ENCODE peak calls at places on chromosomes 7 and 10, in seven cellular contexts. R is PC-9; Z is CD8-positive, alpha-beta T cell; S is HCT116; P is GM23338; D is heart right ventricle; B is astrocyte. Y is an unnamed sample.

GRCh38 chr7:40356312-40356711 is 221.5 kb downstream of the SUGCT start:
- DNase-seq in S (no peak), B (peak; percentile 55), R (no peak), Z (no peak), D (no peak), P (no peak), Y (no peak)

GRCh38 chr10:82759050-82759449 is 884.1 kb downstream of the NRG3 start:
- DNase-seq in B (no peak), P (no peak), D (no peak), R (no peak), S (no peak), Z (no peak), Y (no peak)

GRCh38 chr7:48637382-48637781 is 287.0 kb upstream of the CDC14C start:
- DNase-seq in Z (no peak), D (no peak), S (no peak), R (no peak), B (peak; percentile 31), P (no peak), Y (peak; percentile 5)

GRCh38 chr10:78802866-78803265 is 265.9 kb upstream of the ZMIZ1 start:
- DNase-seq in D (peak; percentile 71), S (no peak), P (no peak), B (peak; percentile 56), R (peak; percentile 39), Z (no peak), Y (peak; percentile 84)

GRCh38 chr7:157710396-157710795 is 373.6 kb downstream of the DNAJB6 start:
- DNase-seq in R (no peak), P (no peak), Z (no peak), B (no peak), S (no peak), D (no peak), Y (no peak)

GRCh38 chr10:59176241-59177030 is at the start of gene PHYHIPL:
- DNase-seq in D (no peak), R (no peak), Z (no peak), P (peak; percentile 68), S (no peak), B (no peak), Y (peak; percentile 11)

GRCh38 chr10:104054430-104054829 is 31.2 kb downstream of the COL17A1 start:
- DNase-seq in S (no peak), R (no peak), D (no peak), B (peak; percentile 73), Z (no peak), P (no peak), Y (peak; percentile 81)

GRCh38 chr7:91083855-91084644 is 180.2 kb upstream of the FZD1 start:
- DNase-seq in R (no peak), Z (no peak), D (peak; percentile 55), P (no peak), S (no peak), B (no peak), Y (no peak)

GRCh38 chr7:32217841-32218467 is 147.7 kb upstream of the PDE1C start:
- DNase-seq in S (no peak), D (no peak), P (no peak), Z (no peak), B (no peak), R (no peak), Y (no peak)
- H3K27me3 ChIP-seq in S (peaks cover 59% of the 10 kb centered on the region), D (no peaks in the 10 kb centered on the region), P (no peaks in the 10 kb centered on the region), Z (no peaks in the 10 kb centered on the region), B (no peaks in the 10 kb centered on the region), R (peaks cover 37% of the 10 kb centered on the region), Y (no peaks in the 10 kb centered on the region)

GRCh38 chr10:14658331-14659122 is 116.2 kb downstream of the FAM107B start:
- DNase-seq in Z (peak; percentile 2), R (peak; percentile 24), D (no peak), S (peak; percentile 58), B (peak; percentile 91), P (no peak), Y (peak; percentile 51)
- H3K4me3 ChIP-seq in Z (no peak overlapping the region), R (peak overlapping the region; percentile 21), D (no peak overlapping the region), S (no peak overlapping the region), B (no peak overlapping the region), P (no peak overlapping the region), Y (no peak overlapping the region)

DNA sequence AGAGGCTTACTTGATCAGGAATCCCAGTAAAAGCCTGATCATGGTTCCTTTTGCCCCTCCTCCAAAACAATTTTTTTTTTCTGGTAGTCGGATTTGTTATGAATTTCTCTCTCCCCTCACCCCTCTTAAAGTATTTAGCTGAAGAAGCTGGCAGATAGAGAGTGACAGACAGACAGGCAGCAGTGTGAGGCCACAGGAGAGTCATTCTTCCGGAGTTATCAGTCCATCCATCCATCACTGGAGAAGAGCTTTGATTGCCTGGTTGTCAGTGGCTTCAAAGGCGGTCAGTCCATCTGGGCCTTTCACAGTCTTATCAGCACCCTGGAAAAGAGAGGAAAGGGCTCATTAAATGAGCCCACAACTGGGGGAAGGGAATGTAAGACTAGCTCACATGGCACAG is 47.5 kb downstream of the MTPN start:
- DNase-seq in D (no peak), P (no peak), B (no peak), S (no peak), Z (no peak), R (no peak), Y (no peak)
- H3K36me3 ChIP-seq in D (no peaks in the 10 kb centered on the region), P (no peaks in the 10 kb centered on the region), B (peaks cover 10% of the 10 kb centered on the region), S (peaks cover 7% of the 10 kb centered on the region), Z (peaks cover 9% of the 10 kb centered on the region), R (peaks cover 22% of the 10 kb centered on the region), Y (peaks cover 2% of the 10 kb centered on the region)

GRCh38 chr7:76281006-76281705 is 21.3 kb upstream of the HSPB1 start:
- DNase-seq in R (no peak), D (no peak), B (no peak), Z (no peak), S (no peak), P (no peak), Y (no peak)
- H3K27me3 ChIP-seq in R (peaks cover 53% of the 10 kb centered on the region), D (peaks cover 43% of the 10 kb centered on the region), B (peaks cover 32% of the 10 kb centered on the region), Z (peaks cover 6% of the 10 kb centered on the region), S (no peaks in the 10 kb centered on the region), P (peaks cover 56% of the 10 kb centered on the region), Y (no peaks in the 10 kb centered on the region)

GRCh38 chr10:52966904-52967303 is 194.3 kb upstream of the MBL2 start:
- DNase-seq in P (no peak), S (no peak), R (no peak), D (no peak), Z (no peak), B (no peak), Y (no peak)

GRCh38 chr10:52965489-52965888 is 192.9 kb upstream of the MBL2 start:
- DNase-seq in Z (no peak), P (no peak), S (no peak), B (no peak), D (no peak), R (no peak), Y (no peak)

GRCh38 chr10:52961298-52961697 is 188.7 kb upstream of the MBL2 start:
- DNase-seq in P (no peak), B (no peak), S (no peak), D (no peak), Z (no peak), R (no peak), Y (no peak)

GRCh38 chr10:52967806-52968795 is 195.5 kb upstream of the MBL2 start:
- DNase-seq in S (no peak), D (no peak), R (no peak), B (no peak), P (peak; percentile 67), Z (no peak), Y (no peak)

DNA sequence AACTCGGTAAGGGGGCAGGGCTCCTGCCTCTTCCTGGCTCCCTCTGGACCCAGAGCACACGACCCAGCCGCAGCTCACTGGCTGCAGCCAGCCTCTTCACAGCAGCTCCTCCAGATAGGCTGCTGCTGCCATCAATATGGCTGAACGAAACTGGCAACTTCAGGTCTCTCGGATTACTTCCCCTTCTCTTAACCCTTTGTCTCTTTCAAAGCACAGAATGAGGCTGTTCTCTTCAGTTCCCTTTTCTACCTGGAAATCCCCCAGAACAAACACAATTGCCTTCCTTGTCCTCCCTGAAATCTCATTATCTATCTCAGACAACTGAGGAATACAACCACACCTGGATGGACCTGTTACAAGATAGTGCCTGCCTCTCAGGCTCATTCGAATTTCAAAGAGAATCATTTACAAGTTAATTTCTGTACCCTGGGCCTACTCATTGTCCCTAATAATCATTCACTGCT is 193.4 kb upstream of the MBL2 start:
- DNase-seq in R (no peak), Z (no peak), P (peak; percentile 78), B (no peak), S (no peak), D (no peak), Y (no peak)
- H3K4me3 ChIP-seq in R (no peak overlapping the region), Z (no peak overlapping the region), P (no peak overlapping the region), B (no peak overlapping the region), S (no peak overlapping the region), D (no peak overlapping the region), Y (no peak overlapping the region)

GRCh38 chr10:49508654-49509053 is 30.3 kb downstream of the ERCC6 start:
- DNase-seq in D (no peak), B (no peak), R (no peak), Z (no peak), S (no peak), P (no peak), Y (peak; percentile 39)
- H3K36me3 ChIP-seq in D (no peaks in the 10 kb centered on the region), B (peaks cover 3% of the 10 kb centered on the region), R (peaks cover 19% of the 10 kb centered on the region), Z (no peaks in the 10 kb centered on the region), S (no peaks in the 10 kb centered on the region), P (no peaks in the 10 kb centered on the region), Y (peaks cover 10% of the 10 kb centered on the region)

GRCh38 chr10:45411607-45411940 is 37.6 kb downstream of the ALOX5 start:
- DNase-seq in B (no peak), R (no peak), Z (no peak), P (no peak), D (no peak), S (no peak), Y (no peak)
- H3K27me3 ChIP-seq in B (no peaks in the 10 kb centered on the region), R (no peaks in the 10 kb centered on the region), Z (no peaks in the 10 kb centered on the region), P (no peaks in the 10 kb centered on the region), D (peaks cover 7% of the 10 kb centered on the region), S (peaks cover 7% of the 10 kb centered on the region), Y (no peaks in the 10 kb centered on the region)

GRCh38 chr7:149422914-149423285 is 38.0 kb downstream of the ZNF777 start:
- DNase-seq in B (no peak), Z (peak; percentile 71), P (peak; percentile 49), D (peak; percentile 43), S (no peak), R (peak; percentile 19), Y (no peak)
- H3K4me3 ChIP-seq in B (peak overlapping the region; percentile 51), Z (peak overlapping the region; percentile 71), P (peak overlapping the region; percentile 86), D (peak overlapping the region; percentile 52), S (no peak overlapping the region), R (peak overlapping the region; percentile 69), Y (no peak overlapping the region)

DNA sequence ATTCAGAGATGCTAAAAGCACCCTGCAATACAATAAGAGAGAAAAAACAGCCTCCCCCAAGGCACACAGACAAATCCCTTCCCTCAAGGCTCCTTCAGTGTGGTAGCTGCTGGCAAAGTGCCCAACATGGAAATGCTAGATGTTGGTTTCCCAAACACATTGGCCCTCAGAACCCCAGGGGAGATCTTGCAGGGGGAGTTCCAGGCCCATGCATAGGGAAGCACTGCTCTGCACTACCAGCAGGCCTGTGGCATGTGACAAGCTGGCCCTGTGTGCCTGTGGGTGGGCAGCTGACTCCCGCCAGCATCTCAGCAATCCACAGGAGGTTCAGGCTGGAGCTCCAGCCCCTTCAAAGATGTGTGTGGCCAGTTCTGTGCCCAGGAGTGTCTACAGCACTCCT is 16.8 kb upstream of the CSGALNACT2 start:
- DNase-seq in S (no peak), P (no peak), Z (no peak), R (no peak), D (no peak), B (no peak), Y (no peak)
- H3K36me3 ChIP-seq in S (no peaks in the 10 kb centered on the region), P (no peaks in the 10 kb centered on the region), Z (no peaks in the 10 kb centered on the region), R (no peaks in the 10 kb centered on the region), D (no peaks in the 10 kb centered on the region), B (no peaks in the 10 kb centered on the region), Y (no peaks in the 10 kb centered on the region)

DNA sequence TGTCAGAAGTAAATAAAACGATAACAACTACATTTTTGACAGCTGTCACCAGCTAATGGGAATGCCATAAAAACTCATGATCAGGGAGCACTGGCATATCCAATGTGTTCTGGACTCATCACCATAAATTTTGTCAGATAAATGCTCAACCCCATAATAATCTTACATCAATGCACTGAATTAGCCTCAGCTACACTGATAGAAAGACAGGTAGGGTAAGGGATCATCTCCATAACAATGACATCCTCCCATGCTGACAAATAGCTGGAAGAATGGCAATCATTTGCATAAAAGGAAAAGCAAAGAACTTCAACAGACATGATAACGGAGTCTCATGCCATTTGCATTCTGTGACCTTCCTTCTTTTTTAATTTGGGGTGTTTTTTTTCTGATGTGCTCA is 352.8 kb upstream of the PFKP start:
- DNase-seq in Z (no peak), R (no peak), D (no peak), B (no peak), P (peak; percentile 15), S (no peak), Y (no peak)
- H3K27me3 ChIP-seq in Z (no peaks in the 10 kb centered on the region), R (no peaks in the 10 kb centered on the region), D (peaks cover 4% of the 10 kb centered on the region), B (no peaks in the 10 kb centered on the region), P (no peaks in the 10 kb centered on the region), S (no peaks in the 10 kb centered on the region), Y (no peaks in the 10 kb centered on the region)